ENCODE peak calls at places on chromosome 2, in seven cellular contexts. L is ACHN, P is C1 segment of cervical spinal cord, I is nucleus accumbens, Z is progenitor cell of endocrine pancreas, J is renal cortical epithelial cell, V is RPMI7951. U is an unnamed sample.

GRCh38 chr2:209368924-209369323 is 54.9 kb upstream of the MAP2 start:
- DNase-seq in L (peak; percentile 99), P (no peak), I (no peak), Z (no peak), J (peak; percentile 97), V (peak; percentile 100), U (peak; percentile 30)

GRCh38 chr2:173456960-173457359 is 102.3 kb downstream of the CDCA7 start:
- DNase-seq in L (no peak), P (no peak), I (no peak), Z (no peak), J (no peak), V (no peak), U (no peak)

GRCh38 chr2:8312861-8313768 is 368.7 kb upstream of the ID2 start:
- DNase-seq in L (no peak), P (no peak), I (no peak), Z (no peak), J (peak; percentile 78), V (peak; percentile 91), U (no peak)

GRCh38 chr2:106866636-106867035 is 19.3 kb downstream of the ST6GAL2 start:
- DNase-seq in L (no peak), P (no peak), I (no peak), Z (no peak), J (no peak), V (no peak), U (no peak)

GRCh38 chr2:212683346-212683745 is 144.7 kb upstream of the ERBB4 start:
- DNase-seq in L (no peak), P (no peak), I (no peak), Z (no peak), J (peak; percentile 44), V (peak; percentile 50), U (no peak)

GRCh38 chr2:28684142-28684858 is 67.3 kb upstream of the PPP1CB start:
- DNase-seq in L (no peak), P (no peak), I (no peak), Z (no peak), J (no peak), V (no peak), U (no peak)

GRCh38 chr2:40721595-40721994 is 269.7 kb upstream of the SLC8A1 start:
- DNase-seq in L (peak; percentile 6), P (no peak), I (no peak), Z (no peak), J (peak; percentile 60), V (peak; percentile 51), U (no peak)

GRCh38 chr2:85318222-85319182 is 9.3 kb downstream of the TGOLN2 start:
- DNase-seq in L (no peak), P (no peak), I (no peak), Z (no peak), J (peak; percentile 27), V (peak; percentile 84), U (no peak)

GRCh38 chr2:168365094-168365621 is 90.9 kb upstream of the CERS6 start:
- DNase-seq in L (no peak), P (no peak), I (no peak), Z (no peak), J (no peak), V (no peak), U (no peak)

GRCh38 chr2:174011796-174012195 is 46.6 kb upstream of the SP3 start:
- DNase-seq in L (no peak), P (no peak), I (no peak), Z (no peak), J (no peak), V (no peak), U (no peak)

GRCh38 chr2:222169346-222169745 is 129.5 kb downstream of the PAX3 start:
- DNase-seq in L (peak; percentile 3), P (no peak), I (no peak), Z (no peak), J (peak; percentile 28), V (peak; percentile 64), U (no peak)

GRCh38 chr2:6526093-6526824 is 339.4 kb downstream of the CMPK2 start:
- DNase-seq in L (peak; percentile 22), P (no peak), I (no peak), Z (peak; percentile 39), J (peak; percentile 11), V (no peak), U (no peak)

GRCh38 chr2:137525644-137526190 is 438.6 kb upstream of the HNMT start:
- DNase-seq in L (no peak), P (no peak), I (no peak), Z (no peak), J (peak; percentile 1), V (no peak), U (no peak)

GRCh38 chr2:191051825-191052778 is 38.1 kb upstream of the STAT1 start:
- DNase-seq in L (peak; percentile 77), P (peak; percentile 1), I (no peak), Z (no peak), J (peak; percentile 82), V (peak; percentile 61), U (no peak)

GRCh38 chr2:118668431-118669424 is 178.7 kb downstream of the EN1 start:
- DNase-seq in L (peak; percentile 90), P (no peak), I (no peak), Z (no peak), J (peak; percentile 36), V (peak; percentile 95), U (no peak)

GRCh38 chr2:112755444-112755843 is 9.0 kb downstream of the CKAP2L start:
- DNase-seq in L (no peak), P (no peak), I (no peak), Z (no peak), J (no peak), V (no peak), U (no peak)

GRCh38 chr2:120175000-120175581 is 48.1 kb downstream of the TMEM185B start:
- DNase-seq in L (peak; percentile 69), P (peak; percentile 48), I (no peak), Z (no peak), J (peak; percentile 61), V (peak; percentile 60), U (no peak)

GRCh38 chr2:235506291-235506996 is 12.6 kb downstream of the AGAP1 start:
- DNase-seq in L (no peak), P (no peak), I (no peak), Z (no peak), J (no peak), V (no peak), U (no peak)

GRCh38 chr2:33645861-33646260 is 46.8 kb upstream of the FAM98A start:
- DNase-seq in L (no peak), P (no peak), I (no peak), Z (no peak), J (peak; percentile 11), V (no peak), U (no peak)

GRCh38 chr2:6881036-6881435 is 3.5 kb downstream of the RSAD2 start:
- DNase-seq in L (no peak), P (no peak), I (no peak), Z (no peak), J (no peak), V (no peak), U (no peak)

GRCh38 chr2:238695538-238695937 is 152.3 kb upstream of the TWIST2 start:
- DNase-seq in L (no peak), P (no peak), I (no peak), Z (no peak), J (no peak), V (no peak), U (no peak)

U was measured in left ventricle myocardium superior.